ENCODE peak calls at places on chromosomes 7 and 10, in four cellular contexts. One of them, this sample, is unnamed.
A peak's percentile ranks its signal among the peaks of the same experiment; 100 is the strongest.

GRCh38 chr7:47580811-47581331 is 1.0 kb downstream of the TNS3 start:
- DNase-seq in HuH-7: no peak
- DNase-seq in fibroblast of the aortic adventitia: peak; percentile 32
- DNase-seq in NB4: no peak
- DNase-seq in this sample: peak; percentile 52

GRCh38 chr7:16492513-16493062 is 27.1 kb upstream of the SOSTDC1 start:
- DNase-seq in HuH-7: peak; percentile 61
- DNase-seq in fibroblast of the aortic adventitia: peak; percentile 55
- DNase-seq in NB4: no peak
- DNase-seq in this sample: peak; percentile 49

GRCh38 chr10:89426230-89426868 is 12.0 kb downstream of the IFIT5 start:
- DNase-seq in HuH-7: peak; percentile 37
- DNase-seq in fibroblast of the aortic adventitia: peak; percentile 84
- DNase-seq in NB4: peak; percentile 64
- DNase-seq in this sample: peak; percentile 42

GRCh38 chr7:157431173-157431950 is 94.6 kb downstream of the DNAJB6 start:
- DNase-seq in HuH-7: no peak
- DNase-seq in fibroblast of the aortic adventitia: no peak
- DNase-seq in NB4: peak; percentile 48
- DNase-seq in this sample: no peak

GRCh38 chr10:108180883-108181282 is 1016.4 kb upstream of the SORCS1 start:
- DNase-seq in HuH-7: no peak
- DNase-seq in fibroblast of the aortic adventitia: no peak
- DNase-seq in NB4: no peak
- DNase-seq in this sample: no peak

GRCh38 chr10:52563361-52563760 is 209.2 kb downstream of the MBL2 start:
- DNase-seq in HuH-7: no peak
- DNase-seq in fibroblast of the aortic adventitia: peak; percentile 26
- DNase-seq in NB4: no peak
- DNase-seq in this sample: no peak

GRCh38 chr10:10128387-10128786 is 889.3 kb upstream of the CELF2 start:
- DNase-seq in HuH-7: no peak
- DNase-seq in fibroblast of the aortic adventitia: no peak
- DNase-seq in NB4: peak; percentile 11
- DNase-seq in this sample: no peak

GRCh38 chr10:71708301-71708703 is 11.3 kb downstream of the C10orf105 start:
- DNase-seq in HuH-7: peak; percentile 74
- DNase-seq in fibroblast of the aortic adventitia: peak; percentile 40
- DNase-seq in NB4: peak; percentile 71
- DNase-seq in this sample: peak; percentile 76

GRCh38 chr10:21506351-21506750 is 19.1 kb downstream of the SKIDA1 start:
- DNase-seq in HuH-7: no peak
- DNase-seq in fibroblast of the aortic adventitia: no peak
- DNase-seq in NB4: peak; percentile 24
- DNase-seq in this sample: no peak

GRCh38 chr7:30987936-30988335 is 24.2 kb downstream of the GHRHR start:
- DNase-seq in HuH-7: no peak
- DNase-seq in fibroblast of the aortic adventitia: no peak
- DNase-seq in NB4: no peak
- DNase-seq in this sample: no peak

GRCh38 chr10:112811741-112812551 is 138.1 kb upstream of the TCF7L2 start:
- DNase-seq in HuH-7: no peak
- DNase-seq in fibroblast of the aortic adventitia: peak; percentile 95
- DNase-seq in NB4: no peak
- DNase-seq in this sample: peak; percentile 87

GRCh38 chr10:127928021-127928806 is 21.3 kb downstream of the PTPRE start:
- DNase-seq in HuH-7: no peak
- DNase-seq in fibroblast of the aortic adventitia: peak; percentile 3
- DNase-seq in NB4: no peak
- DNase-seq in this sample: no peak

GRCh38 chr7:42372498-42372897 is 135.5 kb upstream of the GLI3 start:
- DNase-seq in HuH-7: no peak
- DNase-seq in fibroblast of the aortic adventitia: no peak
- DNase-seq in NB4: no peak
- DNase-seq in this sample: no peak

This sample was measured in Caco-2.